ENCODE peak calls at places on chromosomes 5 and 9, in four cellular contexts. X is left lung; L is effector memory CD4-positive, alpha-beta T cell; W is choroid plexus epithelial cell. B is an unnamed sample.
A peak's percentile ranks its signal among the peaks of the same experiment; 100 is the strongest.

GRCh38 chr9:99326112-99326916 is 104.2 kb downstream of the SEC61B start:
- DNase-seq in X (no peak), L (no peak), W (peak; percentile 17), B (no peak)

GRCh38 chr5:130034872-130035271 is 130.6 kb downstream of the CHSY3 start:
- DNase-seq in X (no peak), L (no peak), W (peak; percentile 74), B (no peak)

GRCh38 chr5:39323542-39323941 is 40.8 kb downstream of the C9 start:
- DNase-seq in X (no peak), L (no peak), W (no peak), B (no peak)

GRCh38 chr9:133514475-133515239 is 10.1 kb downstream of the MYMK start:
- DNase-seq in X (no peak), L (no peak), W (no peak), B (peak; percentile 91)

GRCh38 chr9:91255327-91255726 is 106.4 kb downstream of the AUH start:
- DNase-seq in X (no peak), L (no peak), W (peak; percentile 76), B (no peak)

GRCh38 chr9:99000480-99001395 is 57.0 kb downstream of the COL15A1 start:
- DNase-seq in X (peak; percentile 67), L (peak; percentile 41), W (peak; percentile 93), B (no peak)

GRCh38 chr9:115127191-115127817 is 9.3 kb upstream of the TNC start:
- DNase-seq in X (no peak), L (no peak), W (no peak), B (no peak)

GRCh38 chr5:14319102-14319501 is 176.0 kb downstream of the TRIO start:
- DNase-seq in X (no peak), L (no peak), W (no peak), B (no peak)

GRCh38 chr5:177131711-177132503 is 1.7 kb upstream of the NSD1 start:
- DNase-seq in X (no peak), L (no peak), W (no peak), B (peak; percentile 71)

GRCh38 chr5:169832236-169832635 is 148.1 kb downstream of the INSYN2B start:
- DNase-seq in X (no peak), L (no peak), W (no peak), B (no peak)

GRCh38 chr9:22452415-22453010 is 5.9 kb downstream of the DMRTA1 start:
- DNase-seq in X (no peak), L (no peak), W (peak; percentile 65), B (peak; percentile 51)

GRCh38 chr5:121737120-121737519 is 114.6 kb upstream of the FTMT start:
- DNase-seq in X (no peak), L (no peak), W (peak; percentile 1), B (no peak)

DNA sequence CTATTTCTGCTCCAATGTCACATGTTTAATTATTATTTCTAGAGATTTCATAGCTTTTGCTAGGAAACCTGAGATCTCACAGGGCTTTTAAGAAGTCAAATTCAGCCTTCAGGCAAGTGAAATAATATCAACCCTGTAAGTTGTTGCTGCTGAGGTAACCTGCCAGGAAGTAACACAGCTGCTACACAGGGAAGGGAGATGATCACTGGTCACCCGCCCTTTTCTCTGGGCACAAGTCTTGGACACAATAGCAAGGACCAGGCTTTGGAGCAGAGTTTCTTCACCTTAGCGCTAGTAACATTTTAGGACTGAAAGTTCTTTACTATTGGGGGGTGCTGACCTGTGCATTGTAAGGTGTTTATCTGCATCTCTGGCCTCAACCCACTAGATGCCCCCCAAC is 50.1 kb downstream of the PTTG1 start:
- DNase-seq in X (no peak), L (no peak), W (no peak), B (no peak)
- H3K4me3 ChIP-seq in X (no peak overlapping the region), L (no peak overlapping the region), W (no peak overlapping the region), B (no peak overlapping the region)

DNA sequence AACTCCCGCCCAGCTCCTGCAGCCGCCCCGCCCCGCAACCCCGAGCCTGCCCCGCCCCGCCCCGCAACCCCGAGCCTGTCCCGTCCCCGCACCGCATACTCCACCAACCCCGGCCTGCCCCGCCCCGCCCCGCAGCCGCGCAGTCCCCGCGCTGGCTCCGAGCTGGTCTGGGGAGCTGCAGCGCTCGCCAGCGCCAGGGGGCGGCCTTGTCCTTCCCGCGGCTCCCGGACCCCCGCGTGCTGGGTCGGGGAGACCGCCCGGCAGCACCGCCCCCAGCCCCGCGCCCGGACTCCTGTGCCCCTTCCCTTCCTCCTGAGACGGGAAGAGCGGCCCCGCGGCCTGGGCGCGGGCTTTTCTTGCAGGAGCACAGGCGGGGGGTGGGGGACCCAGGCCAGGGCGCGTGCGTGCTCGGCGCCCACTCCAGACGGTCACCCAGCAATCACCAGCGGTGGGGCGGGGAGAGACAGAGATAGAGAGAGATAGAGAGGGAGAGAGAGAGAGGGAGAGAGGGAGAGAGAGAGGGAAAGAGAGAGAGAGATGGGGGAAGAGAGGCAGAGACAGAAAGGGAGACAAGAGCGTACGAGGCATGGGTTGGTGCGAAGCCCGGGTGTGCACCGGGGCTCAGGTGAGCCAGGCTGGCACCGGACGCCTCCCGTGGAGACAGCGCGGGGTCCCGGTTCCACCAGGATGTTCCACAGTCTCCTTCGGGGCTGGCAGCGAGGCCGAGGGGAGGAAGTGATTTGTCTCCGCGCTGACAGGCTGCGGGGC is 14.7 kb upstream of the TMEM250 start:
- DNase-seq in X (no peak), L (no peak), W (peak; percentile 34), B (no peak)
- H3K4me3 ChIP-seq in X (peak overlapping the region; percentile 24), L (peak overlapping the region; percentile 18), W (peak overlapping the region; percentile 40), B (peak overlapping the region; percentile 53)

GRCh38 chr9:16268037-16269010 is 602.1 kb downstream of the BNC2 start:
- DNase-seq in X (no peak), L (no peak), W (no peak), B (no peak)

GRCh38 chr9:16266648-16267276 is 603.7 kb downstream of the BNC2 start:
- DNase-seq in X (no peak), L (no peak), W (no peak), B (no peak)

GRCh38 chr9:16271967-16272366 is 598.5 kb downstream of the BNC2 start:
- DNase-seq in X (no peak), L (no peak), W (no peak), B (no peak)

GRCh38 chr9:16265671-16266070 is 604.8 kb downstream of the BNC2 start:
- DNase-seq in X (no peak), L (no peak), W (peak; percentile 34), B (no peak)

GRCh38 chr9:16267336-16268036 is 603.0 kb downstream of the BNC2 start:
- DNase-seq in X (no peak), L (no peak), W (peak; percentile 84), B (no peak)
- H3K4me3 ChIP-seq in X (peak overlapping the region; percentile 25), L (no peak overlapping the region), W (peak overlapping the region; percentile 44), B (peak overlapping the region; percentile 53)

GRCh38 chr9:71361357-71361756 is 239.9 kb upstream of the TRPM3 start:
- DNase-seq in X (no peak), L (no peak), W (no peak), B (no peak)

GRCh38 chr9:71368157-71368556 is 246.7 kb upstream of the TRPM3 start:
- DNase-seq in X (no peak), L (no peak), W (no peak), B (no peak)

GRCh38 chr9:71363286-71363961 is 242.0 kb upstream of the TRPM3 start:
- DNase-seq in X (no peak), L (no peak), W (no peak), B (no peak)

GRCh38 chr9:71364196-71364955 is 243.0 kb upstream of the TRPM3 start:
- DNase-seq in X (no peak), L (no peak), W (no peak), B (no peak)
- H3K4me3 ChIP-seq in X (no peak overlapping the region), L (no peak overlapping the region), W (no peak overlapping the region), B (no peak overlapping the region)

GRCh38 chr9:78032599-78033457 is 1.2 kb upstream of the GNAQ start:
- DNase-seq in X (peak; percentile 44), L (no peak), W (no peak), B (no peak)
- H3K4me3 ChIP-seq in X (peak overlapping the region; percentile 33), L (peak overlapping the region; percentile 60), W (peak overlapping the region; percentile 85), B (peak overlapping the region; percentile 43)

B was measured in heart left ventricle.